ENCODE peak calls at places on chromosomes 7 and 10, in six cellular contexts. Q is mesendoderm, W is H1, J is H9, B is IMR-90, A is mesenchymal stem cell. O is an unnamed sample.

GRCh38 chr10:127033569-127034175 is 128.4 kb downstream of the DOCK1 start:
- DNase-seq in A (no peak), B (no peak), J (no peak), W (no peak), Q (no peak), O (no peak)

GRCh38 chr10:20596911-20597310 is 300.2 kb downstream of the NEBL start:
- DNase-seq in J (no peak), B (no peak), Q (peak), A (peak), W (no peak), O (peak)

GRCh38 chr10:9734218-9734617 is 1283.5 kb upstream of the CELF2 start:
- DNase-seq in J (no peak), Q (no peak), W (no peak), A (no peak), B (no peak), O (no peak)

GRCh38 chr7:1812693-1813393 is 142.8 kb downstream of the ELFN1 start:
- DNase-seq in Q (peak), J (no peak), A (no peak), B (no peak), W (no peak), O (peak)

GRCh38 chr7:141674702-141675101 is 27.3 kb downstream of the DENND11 start:
- DNase-seq in A (no peak), B (no peak), Q (peak), W (peak), J (peak), O (no peak)

GRCh38 chr7:11133436-11133959 is 159.8 kb downstream of the PHF14 start:
- DNase-seq in B (no peak), Q (no peak), W (no peak), A (no peak), J (no peak), O (no peak)

GRCh38 chr10:130352291-130352645 is 216.1 kb downstream of the GLRX3 start:
- DNase-seq in B (no peak), A (no peak), W (peak), J (peak), Q (peak), O (no peak)

GRCh38 chr10:10872706-10873276 is 144.9 kb upstream of the CELF2 start:
- DNase-seq in W (no peak), A (peak), Q (peak), J (no peak), B (peak), O (no peak)

GRCh38 chr7:45092100-45092930 is 3.5 kb upstream of the NACAD start:
- DNase-seq in A (peak), J (no peak), B (peak), Q (peak), W (no peak), O (no peak)

GRCh38 chr10:13784067-13784466 is 197.3 kb downstream of the PRPF18 start:
- DNase-seq in A (peak), W (no peak), B (peak), Q (peak), J (peak), O (no peak)

GRCh38 chr7:43954524-43955228 is 28.4 kb downstream of the UBE2D4 start:
- DNase-seq in B (peak), A (peak), J (peak), Q (peak), W (peak), O (no peak)

GRCh38 chr7:32164341-32164996 is 94.3 kb upstream of the PDE1C start:
- DNase-seq in W (no peak), A (peak), J (peak), Q (peak), B (peak), O (peak)

GRCh38 chr10:119737827-119738226 is 12.0 kb downstream of the INPP5F start:
- DNase-seq in B (peak), Q (peak), A (peak), J (no peak), W (no peak), O (no peak)

GRCh38 chr7:69864822-69865221 is 266.5 kb downstream of the AUTS2 start:
- DNase-seq in J (no peak), Q (no peak), A (no peak), B (no peak), W (no peak), O (no peak)

GRCh38 chr7:149330914-149331567 is 69.0 kb downstream of the ZNF783 start:
- DNase-seq in A (no peak), B (no peak), W (no peak), Q (no peak), J (peak), O (no peak)

GRCh38 chr10:132172091-132173066 is 14.4 kb upstream of the DPYSL4 start:
- DNase-seq in Q (no peak), A (no peak), W (no peak), B (no peak), J (no peak), O (no peak)

GRCh38 chr10:93495654-93496321 is 624 bp upstream of the CEP55 start:
- DNase-seq in B (no peak), J (no peak), Q (peak), W (no peak), A (peak), O (no peak)

GRCh38 chr10:102001435-102002068 is 54.4 kb downstream of the ARMH3 start:
- DNase-seq in Q (no peak), B (no peak), J (no peak), W (no peak), A (no peak), O (no peak)

GRCh38 chr10:57657164-57657765 is 610.4 kb downstream of the IPMK start:
- DNase-seq in W (peak), J (peak), B (peak), Q (peak), A (peak), O (peak)

GRCh38 chr10:75211007-75211735 is 575 bp downstream of the VDAC2 start:
- DNase-seq in W (no peak), A (peak), Q (peak), B (peak), J (no peak), O (no peak)
- H4K8ac ChIP-seq in W (peak), A (peak), Q (no peak), B (peak), J (no peak), O (peak)

DNA sequence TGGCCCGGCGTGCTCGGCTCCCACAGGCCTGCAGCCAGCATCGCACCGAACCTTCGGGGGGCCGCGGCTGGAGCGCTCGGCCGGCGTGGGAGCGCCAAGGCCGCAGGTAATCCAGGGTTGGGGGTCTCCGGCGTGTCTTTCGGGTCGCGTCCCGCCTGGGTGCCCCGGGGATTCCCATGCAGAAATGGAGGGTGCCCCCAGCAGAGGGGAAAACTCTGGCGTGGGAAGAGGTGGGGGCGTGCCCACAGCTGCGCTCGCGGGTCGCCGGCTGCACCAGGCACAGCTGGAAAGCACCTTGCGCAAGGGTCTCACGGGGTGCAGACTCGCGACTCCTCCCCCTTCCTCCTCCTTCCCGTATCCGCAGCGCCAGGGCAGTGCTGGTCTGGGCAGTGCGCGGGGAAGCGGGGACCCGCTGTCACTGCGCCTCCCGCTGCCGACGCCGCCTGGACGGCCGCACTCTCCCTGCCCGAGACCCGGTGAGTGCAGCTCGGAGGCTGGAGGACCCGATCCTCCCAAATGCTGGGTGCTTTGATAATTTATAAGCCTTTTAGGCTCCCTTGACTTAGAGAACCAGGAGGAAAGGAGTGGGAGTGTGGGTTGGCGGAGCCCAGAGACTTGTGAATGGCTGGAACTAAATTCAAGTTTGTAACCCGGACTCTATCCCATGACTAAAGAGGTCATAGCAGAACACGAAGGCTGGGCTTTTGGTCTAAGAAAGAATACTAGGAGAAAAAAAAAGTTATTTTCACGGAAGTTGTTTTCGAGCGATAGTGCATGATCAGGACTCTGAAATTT is 486 bp downstream of the MAP3K8 start:
- DNase-seq in B (peak), W (no peak), J (peak), A (peak), Q (peak), O (peak)
- H3K4ac ChIP-seq in B (peak), W (no peak), J (no peak), A (peak), Q (peak), O (no peak)

DNA sequence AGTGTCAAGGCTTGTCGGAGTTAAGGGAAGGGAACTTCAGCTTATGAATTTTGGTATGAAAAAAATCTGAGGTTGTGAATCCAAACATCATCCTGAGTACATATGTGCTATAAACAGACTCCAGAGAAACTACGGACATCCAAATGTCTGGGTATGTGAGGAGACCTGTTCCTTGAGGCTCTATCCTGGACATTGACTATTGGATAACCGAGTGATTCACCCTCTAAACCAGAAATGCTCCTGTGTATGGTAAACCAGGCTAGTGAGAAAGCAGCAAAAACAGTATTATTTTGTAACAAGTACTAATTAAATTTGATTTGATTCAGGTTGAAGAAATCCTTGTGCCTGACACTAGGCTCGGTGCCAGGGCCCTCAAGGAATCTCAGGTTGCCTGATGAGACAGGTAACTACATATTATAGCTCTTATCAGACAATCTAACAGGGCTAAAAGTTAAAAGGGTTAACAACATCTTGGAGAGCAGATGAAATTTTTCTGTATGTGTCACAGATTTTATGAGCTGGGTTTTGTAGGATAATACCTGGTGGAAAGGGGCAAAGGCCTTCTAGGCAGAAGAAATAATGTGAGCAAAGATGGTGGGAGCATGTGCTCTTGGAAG is 10.4 kb upstream of the STOX1 start:
- DNase-seq in A (no peak), W (no peak), J (no peak), B (no peak), Q (no peak), O (no peak)
- H2BK15ac ChIP-seq in A (no peak), W (no peak), J (no peak), B (no peak), Q (no peak), O (no peak)

DNA sequence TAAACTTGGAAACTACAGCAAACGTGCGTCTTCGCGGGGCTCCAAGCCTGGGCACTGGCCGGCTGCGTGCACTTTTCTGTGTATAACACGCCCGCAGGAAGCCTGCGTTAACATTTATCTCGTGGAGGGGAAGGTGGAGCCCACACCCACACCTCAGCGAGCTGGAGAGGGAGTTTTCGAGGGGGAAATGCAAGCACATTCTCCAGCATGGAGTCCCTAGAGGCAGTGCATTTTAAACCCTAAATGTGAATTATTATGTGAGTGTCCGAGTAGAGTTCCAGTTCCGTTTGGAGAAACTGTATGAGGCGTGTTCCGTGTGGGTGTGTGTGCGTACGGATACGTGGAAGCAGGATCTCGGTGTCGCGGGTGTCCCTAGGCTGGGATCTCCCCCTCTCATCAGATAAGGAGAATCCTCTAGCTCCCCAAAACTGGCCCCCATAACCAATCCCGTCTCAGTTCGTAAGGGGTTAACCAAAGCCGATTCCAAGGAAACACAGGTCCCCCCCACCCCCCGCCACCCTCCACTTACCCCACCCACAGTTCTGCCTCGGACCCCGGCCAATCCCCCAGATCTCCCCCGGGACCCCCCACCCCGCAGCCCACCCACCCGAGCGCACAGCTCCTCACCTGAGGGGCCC is 403 bp downstream of the CDK6 start:
- DNase-seq in J (no peak), A (peak), Q (peak), W (no peak), B (no peak), O (no peak)
- H4K8ac ChIP-seq in J (no peak), A (no peak), Q (no peak), W (no peak), B (peak), O (no peak)

O was measured in neuronal stem cell.